ENCODE peak calls at places on chromosome X, in six cellular contexts. E, T, Q, S, R and P are unnamed samples. For H3K36me3, the result is how much of the 10 kb centered on the place peaks cover.

GRCh38 chrX:3232262-3232950 is 114.0 kb downstream of the MXRA5 start:
- DNase-seq in T (no peak), S (no peak), Q (no peak), E (no peak), R (no peak), P (no peak)

GRCh38 chrX:24694825-24695224 is 1.1 kb downstream of the POLA1 start:
- DNase-seq in E (no peak), R (no peak), T (no peak), Q (no peak), S (no peak), P (no peak)

GRCh38 chrX:1788300-1788911 is 173.5 kb downstream of the ASMT start:
- DNase-seq in T (no peak), E (no peak), R (no peak), S (no peak), Q (no peak), P (no peak)

GRCh38 chrX:130975947-130976346 is 72.9 kb upstream of the ENOX2 start:
- DNase-seq in E (no peak), Q (peak), R (no peak), S (no peak), T (no peak), P (peak)

GRCh38 chrX:129523076-129524055 is at the start of gene SMARCA1:
- DNase-seq in S (no peak), E (peak), R (peak), T (peak), Q (peak), P (no peak)

GRCh38 chrX:118763489-118763888 is 36.1 kb downstream of the IL13RA1 start:
- DNase-seq in E (no peak), R (no peak), S (no peak), Q (no peak), T (no peak), P (no peak)

GRCh38 chrX:86148024-86148511 is at the start of gene DACH2:
- DNase-seq in R (no peak), Q (peak), E (peak), S (peak), T (peak), P (peak)

GRCh38 chrX:68511255-68511654 is 12.4 kb downstream of the YIPF6 start:
- DNase-seq in T (no peak), E (no peak), Q (peak), R (no peak), S (peak), P (no peak)

GRCh38 chrX:16869393-16870094 is 618 bp downstream of the RBBP7 start:
- DNase-seq in S (peak), T (no peak), E (peak), Q (peak), R (peak), P (no peak)

GRCh38 chrX:13587791-13588477 is 18.5 kb downstream of the EGFL6 start:
- DNase-seq in E (no peak), R (no peak), T (no peak), S (no peak), Q (no peak), P (no peak)

GRCh38 chrX:10326578-10326977 is 169.8 kb downstream of the CLCN4 start:
- DNase-seq in R (no peak), Q (peak), E (no peak), T (no peak), S (no peak), P (no peak)

GRCh38 chrX:13721819-13722527 is 12.4 kb downstream of the TRAPPC2 start:
- DNase-seq in E (no peak), R (no peak), S (no peak), Q (no peak), T (no peak), P (no peak)

GRCh38 chrX:10414872-10415703 is 205.3 kb downstream of the MID1 start:
- DNase-seq in Q (no peak), S (no peak), E (no peak), T (no peak), R (no peak), P (no peak)

GRCh38 chrX:97563531-97564133 is 679.9 kb downstream of the RPA4 start:
- DNase-seq in S (peak), E (peak), R (peak), T (no peak), Q (no peak), P (peak)

GRCh38 chrX:52424658-52425057 is 55.8 kb downstream of the XAGE2 start:
- DNase-seq in Q (no peak), T (no peak), E (no peak), S (no peak), R (no peak), P (no peak)

GRCh38 chrX:115630204-115630603 is 69.2 kb downstream of the PLS3 start:
- DNase-seq in E (no peak), R (no peak), T (no peak), Q (no peak), S (no peak), P (no peak)

GRCh38 chrX:18620349-18620748 is 51.6 kb downstream of the RS1 start:
- DNase-seq in T (no peak), Q (no peak), R (no peak), S (no peak), E (no peak), P (no peak)

GRCh38 chrX:132631579-132632232 is 142.9 kb upstream of the MBNL3 start:
- DNase-seq in T (no peak), Q (no peak), S (no peak), E (no peak), R (no peak), P (no peak)

GRCh38 chrX:151370906-151371305 is 26.1 kb upstream of the VMA21 start:
- DNase-seq in Q (peak), T (no peak), S (no peak), E (no peak), R (no peak), P (no peak)

GRCh38 chrX:41605144-41605543 is 83.6 kb upstream of the GPR34 start:
- DNase-seq in E (no peak), Q (no peak), R (no peak), S (no peak), T (no peak), P (no peak)

GRCh38 chrX:32293962-32294708 is 917.2 kb downstream of the DMD start:
- DNase-seq in S (no peak), E (no peak), Q (no peak), R (no peak), T (no peak), P (no peak)

GRCh38 chrX:115561605-115562491 is 874 bp downstream of the PLS3 start:
- DNase-seq in T (no peak), E (peak), S (no peak), R (no peak), Q (peak), P (peak)

GRCh38 chrX:40571600-40571999 is 9.2 kb upstream of the ATP6AP2 start:
- DNase-seq in R (no peak), Q (no peak), T (no peak), S (no peak), E (no peak), P (no peak)

GRCh38 chrX:41558531-41558930 is 111.4 kb downstream of the NYX start:
- DNase-seq in S (no peak), R (no peak), Q (no peak), T (no peak), E (no peak), P (peak)

GRCh38 chrX:40095588-40096394 is 2.0 kb downstream of the BCOR start:
- DNase-seq in Q (no peak), S (no peak), R (peak), E (peak), T (no peak), P (no peak)

GRCh38 chrX:71144651-71145050 is at the start of gene NLGN3:
- DNase-seq in S (no peak), E (no peak), R (no peak), Q (no peak), T (no peak), P (no peak)

GRCh38 chrX:16712116-16712824 is at the start of gene CTPS2:
- DNase-seq in S (peak), Q (peak), R (peak), T (peak), E (peak), P (peak)

GRCh38 chrX:43586855-43587254 is 69.2 kb upstream of the MAOA start:
- DNase-seq in S (no peak), Q (no peak), T (no peak), R (no peak), E (no peak), P (no peak)

GRCh38 chrX:56788717-56789122 is 59.7 kb downstream of the NBDY start:
- DNase-seq in S (no peak), E (peak), Q (no peak), R (no peak), T (no peak), P (no peak)

GRCh38 chrX:140762061-140762460 is 52.5 kb downstream of the LINC00632 start:
- DNase-seq in R (no peak), E (no peak), T (no peak), S (no peak), Q (peak), P (no peak)

GRCh38 chrX:141469469-141469868 is 115.1 kb downstream of the SPANXA1 start:
- DNase-seq in Q (no peak), R (no peak), S (no peak), E (no peak), T (no peak), P (no peak)

GRCh38 chrX:49767231-49767630 is 61.9 kb upstream of the PAGE4 start:
- DNase-seq in S (no peak), R (no peak), E (no peak), Q (no peak), T (no peak), P (no peak)

GRCh38 chrX:15497865-15498264 is 2.7 kb upstream of the BMX start:
- DNase-seq in E (no peak), S (peak), Q (peak), T (no peak), R (peak), P (no peak)

GRCh38 chrX:15336023-15336413 is 695 bp upstream of the PIGA start:
- DNase-seq in S (peak), R (peak), E (peak), Q (no peak), T (no peak), P (no peak)

GRCh38 chrX:74492720-74493201 is 71.5 kb downstream of the SLC16A2 start:
- DNase-seq in S (no peak), Q (peak), E (no peak), T (no peak), R (no peak), P (peak)

GRCh38 chrX:39491548-39492297 is 606.0 kb downstream of the BCOR start:
- DNase-seq in E (no peak), R (peak), T (no peak), S (peak), Q (no peak), P (peak)

GRCh38 chrX:41384041-41384705 is 50.2 kb downstream of the DDX3X start:
- DNase-seq in S (peak), Q (no peak), T (peak), R (peak), E (peak), P (no peak)

GRCh38 chrX:39472161-39472560 is 625.6 kb downstream of the BCOR start:
- DNase-seq in R (no peak), Q (no peak), S (no peak), T (no peak), E (no peak), P (no peak)

GRCh38 chrX:2502668-2503519 is 2.1 kb upstream of the DHRSX start:
- DNase-seq in S (no peak), R (no peak), Q (no peak), E (peak), T (no peak), P (no peak)

GRCh38 chrX:153245288-153245731 is 66.2 kb downstream of the MAGEA1 start:
- DNase-seq in E (no peak), R (no peak), S (no peak), Q (no peak), T (no peak), P (no peak)

GRCh38 chrX:136630881-136631280 is 17.1 kb upstream of the CD40LG start:
- DNase-seq in S (no peak), T (no peak), E (no peak), Q (no peak), R (no peak), P (no peak)

GRCh38 chrX:136639506-136640176 is 8.3 kb upstream of the CD40LG start:
- DNase-seq in E (no peak), R (no peak), S (no peak), Q (peak), T (no peak), P (no peak)

GRCh38 chrX:136635235-136635634 is 12.7 kb upstream of the CD40LG start:
- DNase-seq in S (no peak), T (no peak), R (no peak), E (no peak), Q (no peak), P (no peak)

GRCh38 chrX:136636121-136636520 is 11.8 kb upstream of the CD40LG start:
- DNase-seq in T (no peak), R (no peak), Q (no peak), E (no peak), S (no peak), P (no peak)
- H3K4me3 ChIP-seq in T (no peak), R (no peak), Q (no peak), E (no peak), S (no peak), P (no peak)

DNA sequence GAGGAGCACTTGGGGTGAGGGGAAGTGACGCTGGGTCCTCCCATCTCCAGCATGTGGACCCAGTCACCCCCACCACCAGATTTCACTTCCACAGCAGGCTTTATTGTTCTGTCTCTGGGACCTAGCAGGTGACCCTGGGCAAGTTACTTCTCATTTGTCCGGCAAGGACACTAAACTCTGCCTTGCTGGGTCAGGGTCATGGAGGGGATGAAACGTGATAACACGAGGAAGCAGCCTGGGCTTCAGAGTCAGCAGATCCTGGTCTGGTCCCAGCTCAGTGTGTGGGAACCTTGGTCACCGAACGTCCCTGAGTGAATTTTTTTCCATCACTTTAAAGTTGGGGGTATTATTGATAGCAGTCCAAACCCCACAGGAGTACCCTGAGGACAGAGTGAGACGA is 3.9 kb downstream of the UBA1 start:
- DNase-seq in T (no peak), E (no peak), S (no peak), Q (no peak), R (no peak), P (no peak)
- H3K36me3 ChIP-seq in T (under half), E (under half), S (half or more), Q (half or more), R (under half), P (under half)

GRCh38 chrX:107971636-107972035 is 10.5 kb downstream of the TEX13B start:
- DNase-seq in T (no peak), R (no peak), E (no peak), Q (no peak), S (no peak), P (no peak)

GRCh38 chrX:107970073-107970472 is 12.1 kb downstream of the TEX13B start:
- DNase-seq in S (no peak), Q (no peak), E (no peak), T (no peak), R (no peak), P (no peak)

GRCh38 chrX:107968623-107969022 is 13.5 kb downstream of the TEX13B start:
- DNase-seq in R (no peak), Q (no peak), S (no peak), E (no peak), T (no peak), P (no peak)
- H3K4me3 ChIP-seq in R (no peak), Q (no peak), S (no peak), E (no peak), T (no peak), P (no peak)

DNA sequence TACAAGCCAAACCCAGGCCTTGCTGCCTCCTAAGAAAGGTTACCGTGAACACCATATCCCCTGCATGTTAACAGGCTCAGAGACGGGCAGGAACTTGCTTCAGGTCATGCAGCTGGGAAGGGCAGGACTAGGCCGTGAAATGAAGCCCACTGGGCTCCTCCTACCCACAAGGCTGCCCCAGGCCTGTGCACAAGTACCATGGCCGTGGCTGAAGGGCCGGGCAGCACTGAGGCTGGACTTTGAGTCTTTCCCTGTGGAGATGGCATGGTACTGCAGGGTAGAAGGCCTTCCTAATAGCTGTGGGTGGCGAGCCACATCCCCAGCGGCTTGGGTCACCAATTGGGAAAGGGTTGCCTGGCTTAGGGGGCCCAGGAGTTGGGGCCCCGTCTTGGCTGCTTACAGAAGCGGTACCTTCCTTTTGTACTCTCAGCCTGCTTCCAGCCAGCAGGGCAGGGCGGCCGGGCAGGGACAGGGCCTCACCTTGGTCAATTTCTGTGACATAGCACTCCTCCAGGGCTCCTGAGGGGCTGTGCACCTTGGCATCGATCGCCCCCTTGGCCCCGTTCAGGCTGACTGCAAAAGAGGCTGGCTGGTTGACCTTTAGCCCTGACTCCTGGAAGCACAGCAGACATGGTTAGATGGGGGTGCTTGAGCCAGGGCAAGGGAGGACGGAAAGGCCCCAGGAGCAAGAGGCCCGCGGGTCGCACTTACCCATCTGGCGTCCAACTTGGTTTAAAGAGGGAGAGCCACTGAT is 23.8 kb downstream of the FLNA start:
- DNase-seq in E (no peak), R (peak), S (no peak), T (no peak), Q (no peak), P (no peak)
- H3K36me3 ChIP-seq in E (under half), R (under half), S (half or more), T (half or more), Q (half or more), P (under half)

DNA sequence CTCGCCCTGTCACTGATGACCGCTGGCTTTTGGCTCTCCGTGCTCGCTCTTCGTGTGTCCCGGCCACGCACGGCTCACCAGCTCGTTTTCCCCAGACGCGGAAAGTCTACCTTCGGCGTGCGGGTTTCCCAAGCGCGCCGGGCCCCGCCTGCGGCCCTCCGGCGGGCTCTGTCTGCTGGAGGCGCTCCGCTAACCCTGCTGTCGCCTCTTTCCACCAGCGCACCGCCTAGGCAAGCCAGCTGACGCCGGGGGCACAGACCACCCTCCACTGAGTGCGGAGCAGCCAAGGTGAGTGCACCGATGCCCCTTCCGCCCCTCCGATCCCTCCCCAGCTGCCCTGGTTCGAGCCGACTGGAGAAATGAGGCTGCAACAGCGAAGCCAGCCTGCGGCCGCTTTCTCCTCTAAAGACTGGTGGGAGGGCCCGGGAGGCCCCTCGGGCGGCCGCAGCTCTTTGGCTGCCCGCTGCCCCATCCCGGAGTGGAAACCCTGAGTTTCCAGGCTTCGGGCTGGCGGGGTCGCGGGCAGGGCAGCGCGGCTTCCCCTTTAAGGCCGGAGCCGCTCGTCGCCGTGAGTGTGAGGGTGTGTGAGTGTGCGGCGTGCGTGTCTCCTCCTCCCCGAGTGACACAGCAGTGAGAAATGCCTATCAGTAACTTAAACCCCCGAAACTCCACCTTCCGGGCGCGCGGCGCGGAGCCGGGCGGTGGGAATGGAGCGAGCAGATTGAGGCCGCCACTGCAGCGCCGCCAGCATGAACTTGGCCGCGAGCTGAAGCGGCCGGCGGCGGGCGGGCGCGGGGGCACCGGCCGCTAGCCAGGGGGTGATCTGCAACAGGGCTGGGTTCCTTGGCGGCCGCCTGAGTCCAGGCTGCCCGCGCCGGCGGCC is at the start of gene MAMLD1:
- DNase-seq in E (peak), R (peak), T (peak), Q (no peak), S (peak), P (no peak)
- H3K4me3 ChIP-seq in E (peak), R (peak), T (peak), Q (no peak), S (peak), P (no peak)